ENCODE peak calls at places on chromosome 9, in ten cellular contexts. One of them, this sample, is unnamed.

GRCh38 chr9:100597236-100597635 is 19.4 kb downstream of the CAVIN4 start:
- DNase-seq in fibroblast of lung: no peak
- DNase-seq in ascending aorta: no peak
- DNase-seq in cardiac fibroblast: no peak
- DNase-seq in tibial nerve: no peak
- DNase-seq in kidney epithelial cell: no peak
- DNase-seq in WTC11: no peak
- DNase-seq in heart left ventricle: no peak
- DNase-seq in colonic mucosa: no peak
- DNase-seq in endothelial cell of umbilical vein: no peak
- DNase-seq in this sample: no peak

GRCh38 chr9:613771-614347 is 227.6 kb upstream of the DMRT1 start:
- DNase-seq in colonic mucosa: peak
- DNase-seq in endothelial cell of umbilical vein: peak
- DNase-seq in kidney epithelial cell: peak
- DNase-seq in WTC11: peak
- DNase-seq in tibial nerve: peak
- DNase-seq in fibroblast of lung: peak
- DNase-seq in heart left ventricle: peak
- DNase-seq in cardiac fibroblast: peak
- DNase-seq in ascending aorta: peak
- DNase-seq in this sample: peak

GRCh38 chr9:124377985-124378384 is 37.3 kb downstream of the PSMB7 start:
- DNase-seq in WTC11: no peak
- DNase-seq in endothelial cell of umbilical vein: no peak
- DNase-seq in ascending aorta: no peak
- DNase-seq in kidney epithelial cell: no peak
- DNase-seq in heart left ventricle: no peak
- DNase-seq in cardiac fibroblast: no peak
- DNase-seq in colonic mucosa: no peak
- DNase-seq in fibroblast of lung: no peak
- DNase-seq in tibial nerve: no peak
- DNase-seq in this sample: no peak

GRCh38 chr9:130590305-130590704 is 10.9 kb downstream of the FUBP3 start:
- DNase-seq in endothelial cell of umbilical vein: no peak
- DNase-seq in kidney epithelial cell: no peak
- DNase-seq in fibroblast of lung: no peak
- DNase-seq in colonic mucosa: no peak
- DNase-seq in cardiac fibroblast: no peak
- DNase-seq in heart left ventricle: no peak
- DNase-seq in WTC11: no peak
- DNase-seq in tibial nerve: no peak
- DNase-seq in ascending aorta: no peak
- DNase-seq in this sample: no peak

GRCh38 chr9:13963005-13963653 is 350.8 kb downstream of the NFIB start:
- DNase-seq in endothelial cell of umbilical vein: no peak
- DNase-seq in kidney epithelial cell: no peak
- DNase-seq in ascending aorta: no peak
- DNase-seq in tibial nerve: no peak
- DNase-seq in colonic mucosa: no peak
- DNase-seq in heart left ventricle: no peak
- DNase-seq in fibroblast of lung: no peak
- DNase-seq in cardiac fibroblast: no peak
- DNase-seq in WTC11: no peak
- DNase-seq in this sample: no peak

GRCh38 chr9:214488-215448 is at the start of gene DOCK8:
- DNase-seq in cardiac fibroblast: peak
- DNase-seq in colonic mucosa: peak
- DNase-seq in ascending aorta: no peak
- DNase-seq in heart left ventricle: peak
- DNase-seq in endothelial cell of umbilical vein: peak
- DNase-seq in fibroblast of lung: no peak
- DNase-seq in WTC11: peak
- DNase-seq in tibial nerve: peak
- DNase-seq in kidney epithelial cell: peak
- DNase-seq in this sample: peak

GRCh38 chr9:37953775-37954437 is 50.0 kb upstream of the SLC25A51 start:
- DNase-seq in WTC11: no peak
- DNase-seq in fibroblast of lung: peak
- DNase-seq in endothelial cell of umbilical vein: peak
- DNase-seq in ascending aorta: peak
- DNase-seq in tibial nerve: no peak
- DNase-seq in kidney epithelial cell: peak
- DNase-seq in colonic mucosa: no peak
- DNase-seq in heart left ventricle: no peak
- DNase-seq in cardiac fibroblast: peak
- DNase-seq in this sample: no peak

GRCh38 chr9:744046-744712 is 97.3 kb upstream of the DMRT1 start:
- DNase-seq in ascending aorta: no peak
- DNase-seq in tibial nerve: no peak
- DNase-seq in cardiac fibroblast: no peak
- DNase-seq in heart left ventricle: no peak
- DNase-seq in kidney epithelial cell: no peak
- DNase-seq in fibroblast of lung: no peak
- DNase-seq in endothelial cell of umbilical vein: no peak
- DNase-seq in WTC11: no peak
- DNase-seq in colonic mucosa: no peak
- DNase-seq in this sample: no peak

GRCh38 chr9:91773166-91773565 is 176.9 kb downstream of the ROR2 start:
- DNase-seq in colonic mucosa: no peak
- DNase-seq in cardiac fibroblast: no peak
- DNase-seq in endothelial cell of umbilical vein: no peak
- DNase-seq in kidney epithelial cell: no peak
- DNase-seq in ascending aorta: no peak
- DNase-seq in tibial nerve: no peak
- DNase-seq in heart left ventricle: no peak
- DNase-seq in WTC11: no peak
- DNase-seq in fibroblast of lung: no peak
- DNase-seq in this sample: no peak

GRCh38 chr9:91771864-91772263 is 178.2 kb downstream of the ROR2 start:
- DNase-seq in cardiac fibroblast: no peak
- DNase-seq in heart left ventricle: no peak
- DNase-seq in colonic mucosa: no peak
- DNase-seq in ascending aorta: no peak
- DNase-seq in kidney epithelial cell: no peak
- DNase-seq in fibroblast of lung: no peak
- DNase-seq in endothelial cell of umbilical vein: no peak
- DNase-seq in WTC11: no peak
- DNase-seq in tibial nerve: no peak
- DNase-seq in this sample: no peak

GRCh38 chr9:91770229-91770628 is 179.8 kb downstream of the ROR2 start:
- DNase-seq in tibial nerve: no peak
- DNase-seq in colonic mucosa: peak
- DNase-seq in cardiac fibroblast: no peak
- DNase-seq in kidney epithelial cell: no peak
- DNase-seq in ascending aorta: no peak
- DNase-seq in fibroblast of lung: no peak
- DNase-seq in heart left ventricle: no peak
- DNase-seq in endothelial cell of umbilical vein: no peak
- DNase-seq in WTC11: no peak
- DNase-seq in this sample: no peak

GRCh38 chr9:91768977-91769916 is 180.8 kb downstream of the ROR2 start:
- DNase-seq in heart left ventricle: no peak
- DNase-seq in kidney epithelial cell: no peak
- DNase-seq in ascending aorta: no peak
- DNase-seq in tibial nerve: no peak
- DNase-seq in WTC11: no peak
- DNase-seq in endothelial cell of umbilical vein: no peak
- DNase-seq in colonic mucosa: no peak
- DNase-seq in fibroblast of lung: no peak
- DNase-seq in cardiac fibroblast: no peak
- DNase-seq in this sample: no peak

GRCh38 chr9:91771027-91771426 is 179.0 kb downstream of the ROR2 start:
- DNase-seq in kidney epithelial cell: no peak
- DNase-seq in fibroblast of lung: peak
- DNase-seq in WTC11: peak
- DNase-seq in ascending aorta: no peak
- DNase-seq in cardiac fibroblast: peak
- DNase-seq in colonic mucosa: peak
- DNase-seq in heart left ventricle: peak
- DNase-seq in tibial nerve: no peak
- DNase-seq in endothelial cell of umbilical vein: no peak
- DNase-seq in this sample: no peak
- TF ChIP-seq CTCF in kidney epithelial cell: peak
- TF ChIP-seq CTCF in fibroblast of lung: peak
- TF ChIP-seq CTCF in WTC11: no peak
- TF ChIP-seq CTCF in ascending aorta: no peak
- TF ChIP-seq CTCF in cardiac fibroblast: peak
- TF ChIP-seq CTCF in colonic mucosa: no peak
- TF ChIP-seq CTCF in heart left ventricle: no peak
- TF ChIP-seq CTCF in tibial nerve: no peak
- TF ChIP-seq CTCF in endothelial cell of umbilical vein: no peak
- TF ChIP-seq CTCF in this sample: no peak

GRCh38 chr9:132798817-132799790 is 79.0 kb downstream of the AK8 start:
- DNase-seq in endothelial cell of umbilical vein: peak
- DNase-seq in tibial nerve: peak
- DNase-seq in kidney epithelial cell: no peak
- DNase-seq in WTC11: peak
- DNase-seq in fibroblast of lung: no peak
- DNase-seq in heart left ventricle: peak
- DNase-seq in colonic mucosa: peak
- DNase-seq in cardiac fibroblast: no peak
- DNase-seq in ascending aorta: no peak
- DNase-seq in this sample: peak
- TF ChIP-seq CTCF in endothelial cell of umbilical vein: peak
- TF ChIP-seq CTCF in tibial nerve: peak
- TF ChIP-seq CTCF in kidney epithelial cell: no peak
- TF ChIP-seq CTCF in WTC11: no peak
- TF ChIP-seq CTCF in fibroblast of lung: no peak
- TF ChIP-seq CTCF in heart left ventricle: no peak
- TF ChIP-seq CTCF in colonic mucosa: peak
- TF ChIP-seq CTCF in cardiac fibroblast: no peak
- TF ChIP-seq CTCF in ascending aorta: no peak
- TF ChIP-seq CTCF in this sample: no peak

GRCh38 chr9:112700080-112700479 is 17.8 kb downstream of the INIP start:
- DNase-seq in endothelial cell of umbilical vein: no peak
- DNase-seq in tibial nerve: no peak
- DNase-seq in ascending aorta: no peak
- DNase-seq in kidney epithelial cell: no peak
- DNase-seq in fibroblast of lung: no peak
- DNase-seq in colonic mucosa: no peak
- DNase-seq in cardiac fibroblast: no peak
- DNase-seq in WTC11: no peak
- DNase-seq in heart left ventricle: no peak
- DNase-seq in this sample: no peak

GRCh38 chr9:112703304-112703703 is 14.6 kb downstream of the INIP start:
- DNase-seq in tibial nerve: no peak
- DNase-seq in ascending aorta: no peak
- DNase-seq in heart left ventricle: no peak
- DNase-seq in WTC11: no peak
- DNase-seq in fibroblast of lung: no peak
- DNase-seq in kidney epithelial cell: no peak
- DNase-seq in endothelial cell of umbilical vein: no peak
- DNase-seq in cardiac fibroblast: no peak
- DNase-seq in colonic mucosa: no peak
- DNase-seq in this sample: no peak

GRCh38 chr9:112711050-112711689 is 6.7 kb downstream of the INIP start:
- DNase-seq in colonic mucosa: no peak
- DNase-seq in fibroblast of lung: peak
- DNase-seq in cardiac fibroblast: peak
- DNase-seq in kidney epithelial cell: no peak
- DNase-seq in WTC11: no peak
- DNase-seq in ascending aorta: no peak
- DNase-seq in heart left ventricle: no peak
- DNase-seq in endothelial cell of umbilical vein: peak
- DNase-seq in tibial nerve: no peak
- DNase-seq in this sample: no peak

DNA sequence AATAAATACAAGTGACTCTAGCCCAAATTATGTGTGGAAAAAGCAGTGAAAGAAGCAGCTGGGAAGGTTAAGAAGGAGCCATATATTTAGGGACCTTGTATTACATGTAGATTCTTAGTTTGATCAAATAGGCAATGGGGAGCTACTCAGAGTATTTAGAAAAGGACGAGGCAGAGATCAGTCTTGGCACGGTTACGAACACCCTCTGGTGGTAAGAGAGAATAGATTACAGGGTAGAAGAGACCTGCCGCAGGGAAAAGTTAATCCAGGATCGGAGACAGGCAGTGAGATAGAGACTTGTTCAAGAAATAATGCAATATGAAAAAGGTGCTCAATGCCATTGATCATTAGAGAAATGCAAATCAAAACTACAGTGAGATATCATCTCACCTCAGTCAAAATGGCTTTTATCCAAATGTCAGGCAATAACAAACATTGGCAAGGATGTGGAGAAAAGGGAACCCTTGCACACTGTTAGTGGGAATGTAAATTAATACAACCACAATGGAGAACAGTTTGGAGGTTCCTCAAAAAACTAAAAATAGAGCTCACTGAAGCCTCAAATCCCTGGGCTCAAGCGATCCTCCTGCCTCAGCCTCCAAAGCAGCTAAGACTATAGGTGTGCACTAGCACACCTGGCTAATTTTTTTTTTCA is 12.0 kb downstream of the INIP start:
- DNase-seq in heart left ventricle: no peak
- DNase-seq in endothelial cell of umbilical vein: peak
- DNase-seq in ascending aorta: no peak
- DNase-seq in kidney epithelial cell: no peak
- DNase-seq in tibial nerve: no peak
- DNase-seq in fibroblast of lung: peak
- DNase-seq in cardiac fibroblast: peak
- DNase-seq in colonic mucosa: no peak
- DNase-seq in WTC11: peak
- DNase-seq in this sample: no peak
- TF ChIP-seq CTCF in heart left ventricle: no peak
- TF ChIP-seq CTCF in endothelial cell of umbilical vein: peak
- TF ChIP-seq CTCF in ascending aorta: no peak
- TF ChIP-seq CTCF in kidney epithelial cell: peak
- TF ChIP-seq CTCF in tibial nerve: no peak
- TF ChIP-seq CTCF in fibroblast of lung: peak
- TF ChIP-seq CTCF in cardiac fibroblast: peak
- TF ChIP-seq CTCF in colonic mucosa: peak
- TF ChIP-seq CTCF in WTC11: peak
- TF ChIP-seq CTCF in this sample: no peak

GRCh38 chr9:77751341-77752091 is 103.4 kb upstream of the GNA14 start:
- DNase-seq in ascending aorta: no peak
- DNase-seq in endothelial cell of umbilical vein: peak
- DNase-seq in tibial nerve: no peak
- DNase-seq in colonic mucosa: peak
- DNase-seq in kidney epithelial cell: no peak
- DNase-seq in WTC11: no peak
- DNase-seq in heart left ventricle: no peak
- DNase-seq in cardiac fibroblast: peak
- DNase-seq in fibroblast of lung: peak
- DNase-seq in this sample: no peak

GRCh38 chr9:77750981-77751340 is 102.8 kb upstream of the GNA14 start:
- DNase-seq in tibial nerve: no peak
- DNase-seq in WTC11: no peak
- DNase-seq in endothelial cell of umbilical vein: peak
- DNase-seq in ascending aorta: no peak
- DNase-seq in heart left ventricle: no peak
- DNase-seq in fibroblast of lung: no peak
- DNase-seq in kidney epithelial cell: no peak
- DNase-seq in cardiac fibroblast: no peak
- DNase-seq in colonic mucosa: no peak
- DNase-seq in this sample: no peak

GRCh38 chr9:77750284-77750683 is 102.2 kb upstream of the GNA14 start:
- DNase-seq in heart left ventricle: no peak
- DNase-seq in colonic mucosa: no peak
- DNase-seq in fibroblast of lung: peak
- DNase-seq in cardiac fibroblast: peak
- DNase-seq in tibial nerve: no peak
- DNase-seq in ascending aorta: no peak
- DNase-seq in endothelial cell of umbilical vein: peak
- DNase-seq in WTC11: no peak
- DNase-seq in kidney epithelial cell: no peak
- DNase-seq in this sample: no peak

GRCh38 chr9:77753183-77753582 is 105.1 kb upstream of the GNA14 start:
- DNase-seq in colonic mucosa: no peak
- DNase-seq in tibial nerve: no peak
- DNase-seq in WTC11: no peak
- DNase-seq in ascending aorta: no peak
- DNase-seq in kidney epithelial cell: no peak
- DNase-seq in heart left ventricle: no peak
- DNase-seq in fibroblast of lung: no peak
- DNase-seq in cardiac fibroblast: no peak
- DNase-seq in endothelial cell of umbilical vein: no peak
- DNase-seq in this sample: no peak

GRCh38 chr9:77752566-77752965 is 104.4 kb upstream of the GNA14 start:
- DNase-seq in endothelial cell of umbilical vein: no peak
- DNase-seq in WTC11: no peak
- DNase-seq in tibial nerve: no peak
- DNase-seq in cardiac fibroblast: peak
- DNase-seq in heart left ventricle: no peak
- DNase-seq in colonic mucosa: no peak
- DNase-seq in kidney epithelial cell: no peak
- DNase-seq in fibroblast of lung: peak
- DNase-seq in ascending aorta: no peak
- DNase-seq in this sample: no peak
- TF ChIP-seq CTCF in endothelial cell of umbilical vein: no peak
- TF ChIP-seq CTCF in WTC11: no peak
- TF ChIP-seq CTCF in tibial nerve: no peak
- TF ChIP-seq CTCF in cardiac fibroblast: peak
- TF ChIP-seq CTCF in heart left ventricle: no peak
- TF ChIP-seq CTCF in colonic mucosa: no peak
- TF ChIP-seq CTCF in kidney epithelial cell: no peak
- TF ChIP-seq CTCF in fibroblast of lung: no peak
- TF ChIP-seq CTCF in ascending aorta: no peak
- TF ChIP-seq CTCF in this sample: no peak

This sample was measured in lower leg skin.